ENCODE peak calls at places on chromosomes 7 and 10, in nine cellular contexts. One of them, this sample, is unnamed.

GRCh38 chr7:27652518-27652917 is 10.2 kb downstream of the HIBADH start:
- DNase-seq in heart left ventricle: no peak
- DNase-seq in hepatocyte: no peak
- DNase-seq in hypothalamus: no peak
- DNase-seq in AG10803: no peak
- DNase-seq in osteocyte: no peak
- DNase-seq in epithelial cell of esophagus: no peak
- DNase-seq in EL: no peak
- DNase-seq in colonic mucosa: no peak
- DNase-seq in this sample: no peak

GRCh38 chr10:97574374-97575100 is 2.0 kb downstream of the ANKRD2 start:
- DNase-seq in heart left ventricle: peak
- DNase-seq in epithelial cell of esophagus: peak
- DNase-seq in hypothalamus: no peak
- DNase-seq in hepatocyte: peak
- DNase-seq in EL: peak
- DNase-seq in AG10803: peak
- DNase-seq in colonic mucosa: peak
- DNase-seq in osteocyte: peak
- DNase-seq in this sample: peak

GRCh38 chr7:32153006-32153405 is 82.8 kb upstream of the PDE1C start:
- DNase-seq in EL: no peak
- DNase-seq in AG10803: no peak
- DNase-seq in epithelial cell of esophagus: no peak
- DNase-seq in osteocyte: no peak
- DNase-seq in heart left ventricle: no peak
- DNase-seq in hepatocyte: no peak
- DNase-seq in hypothalamus: no peak
- DNase-seq in colonic mucosa: no peak
- DNase-seq in this sample: no peak

GRCh38 chr7:13886356-13886755 is 103.1 kb downstream of the ETV1 start:
- DNase-seq in hypothalamus: no peak
- DNase-seq in hepatocyte: no peak
- DNase-seq in AG10803: no peak
- DNase-seq in EL: no peak
- DNase-seq in heart left ventricle: no peak
- DNase-seq in epithelial cell of esophagus: no peak
- DNase-seq in osteocyte: no peak
- DNase-seq in colonic mucosa: no peak
- DNase-seq in this sample: no peak

GRCh38 chr7:155701972-155702544 is 57.6 kb downstream of the RBM33 start:
- DNase-seq in hypothalamus: no peak
- DNase-seq in AG10803: no peak
- DNase-seq in epithelial cell of esophagus: peak
- DNase-seq in colonic mucosa: no peak
- DNase-seq in heart left ventricle: no peak
- DNase-seq in hepatocyte: no peak
- DNase-seq in EL: no peak
- DNase-seq in osteocyte: no peak
- DNase-seq in this sample: no peak

GRCh38 chr10:9342865-9343450 is 1288.5 kb downstream of the GATA3 start:
- DNase-seq in AG10803: peak
- DNase-seq in colonic mucosa: no peak
- DNase-seq in hepatocyte: peak
- DNase-seq in osteocyte: no peak
- DNase-seq in epithelial cell of esophagus: peak
- DNase-seq in heart left ventricle: no peak
- DNase-seq in EL: peak
- DNase-seq in hypothalamus: no peak
- DNase-seq in this sample: no peak

GRCh38 chr10:36469585-36469984 is 655.8 kb upstream of the ANKRD30A start:
- DNase-seq in AG10803: peak
- DNase-seq in epithelial cell of esophagus: peak
- DNase-seq in osteocyte: no peak
- DNase-seq in hypothalamus: no peak
- DNase-seq in EL: peak
- DNase-seq in heart left ventricle: no peak
- DNase-seq in hepatocyte: no peak
- DNase-seq in colonic mucosa: no peak
- DNase-seq in this sample: no peak

GRCh38 chr10:13880760-13881159 is 294.0 kb downstream of the PRPF18 start:
- DNase-seq in epithelial cell of esophagus: no peak
- DNase-seq in colonic mucosa: no peak
- DNase-seq in hepatocyte: no peak
- DNase-seq in AG10803: no peak
- DNase-seq in heart left ventricle: no peak
- DNase-seq in hypothalamus: no peak
- DNase-seq in EL: no peak
- DNase-seq in osteocyte: no peak
- DNase-seq in this sample: no peak

GRCh38 chr10:35329520-35329919 is 6.8 kb upstream of the CCNY start:
- DNase-seq in AG10803: no peak
- DNase-seq in EL: no peak
- DNase-seq in hypothalamus: no peak
- DNase-seq in colonic mucosa: no peak
- DNase-seq in hepatocyte: no peak
- DNase-seq in epithelial cell of esophagus: no peak
- DNase-seq in osteocyte: no peak
- DNase-seq in heart left ventricle: no peak
- DNase-seq in this sample: no peak

GRCh38 chr7:82699773-82700186 is 256.2 kb upstream of the CACNA2D1 start:
- DNase-seq in colonic mucosa: peak
- DNase-seq in hepatocyte: peak
- DNase-seq in heart left ventricle: no peak
- DNase-seq in osteocyte: no peak
- DNase-seq in EL: peak
- DNase-seq in hypothalamus: no peak
- DNase-seq in AG10803: peak
- DNase-seq in epithelial cell of esophagus: peak
- DNase-seq in this sample: peak

GRCh38 chr10:28180654-28181053 is 122.2 kb downstream of the MPP7 start:
- DNase-seq in epithelial cell of esophagus: peak
- DNase-seq in hepatocyte: no peak
- DNase-seq in heart left ventricle: no peak
- DNase-seq in EL: peak
- DNase-seq in hypothalamus: no peak
- DNase-seq in osteocyte: no peak
- DNase-seq in colonic mucosa: no peak
- DNase-seq in AG10803: no peak
- DNase-seq in this sample: no peak

GRCh38 chr10:61904711-61905445 is 3.4 kb downstream of the ARID5B start:
- DNase-seq in hepatocyte: peak
- DNase-seq in EL: peak
- DNase-seq in colonic mucosa: peak
- DNase-seq in osteocyte: no peak
- DNase-seq in heart left ventricle: no peak
- DNase-seq in epithelial cell of esophagus: peak
- DNase-seq in AG10803: peak
- DNase-seq in hypothalamus: no peak
- DNase-seq in this sample: no peak

GRCh38 chr7:72446131-72446530 is 34.0 kb upstream of the CALN1 start:
- DNase-seq in osteocyte: no peak
- DNase-seq in colonic mucosa: no peak
- DNase-seq in epithelial cell of esophagus: no peak
- DNase-seq in EL: no peak
- DNase-seq in AG10803: no peak
- DNase-seq in hepatocyte: no peak
- DNase-seq in heart left ventricle: no peak
- DNase-seq in hypothalamus: no peak
- DNase-seq in this sample: no peak

GRCh38 chr10:100934084-100934659 is 21.4 kb downstream of the SLF2 start:
- DNase-seq in hypothalamus: no peak
- DNase-seq in EL: no peak
- DNase-seq in hepatocyte: peak
- DNase-seq in heart left ventricle: no peak
- DNase-seq in colonic mucosa: no peak
- DNase-seq in epithelial cell of esophagus: peak
- DNase-seq in AG10803: no peak
- DNase-seq in osteocyte: no peak
- DNase-seq in this sample: no peak

GRCh38 chr7:4712371-4713182 is 30.5 kb downstream of the FOXK1 start:
- DNase-seq in hypothalamus: no peak
- DNase-seq in hepatocyte: peak
- DNase-seq in osteocyte: no peak
- DNase-seq in epithelial cell of esophagus: peak
- DNase-seq in EL: peak
- DNase-seq in AG10803: peak
- DNase-seq in colonic mucosa: peak
- DNase-seq in heart left ventricle: no peak
- DNase-seq in this sample: no peak

GRCh38 chr7:133854739-133855138 is 272.4 kb upstream of the LRGUK start:
- DNase-seq in epithelial cell of esophagus: peak
- DNase-seq in hepatocyte: peak
- DNase-seq in colonic mucosa: no peak
- DNase-seq in AG10803: peak
- DNase-seq in heart left ventricle: no peak
- DNase-seq in hypothalamus: no peak
- DNase-seq in osteocyte: no peak
- DNase-seq in EL: peak
- DNase-seq in this sample: no peak

GRCh38 chr10:33422779-33423520 is 88.5 kb upstream of the NRP1 start:
- DNase-seq in epithelial cell of esophagus: no peak
- DNase-seq in EL: no peak
- DNase-seq in hypothalamus: no peak
- DNase-seq in hepatocyte: no peak
- DNase-seq in heart left ventricle: no peak
- DNase-seq in osteocyte: no peak
- DNase-seq in colonic mucosa: no peak
- DNase-seq in AG10803: peak
- DNase-seq in this sample: no peak